ENCODE peak calls at places on chromosomes 1 and 21, in seven cellular contexts. P is GM20000; T is HS-5; S is fibroblast of the aortic adventitia; H is activated CD4-positive, CD25-positive, alpha-beta regulatory T cell treated with anti-CD3 and anti-CD28 coated beads, Interleukin-2, amount 50 U/mL, for 16 hours; A is stimulated activated CD8-positive, alpha-beta memory T cell treated with anti-CD3 and anti-CD28 coated beads, Interleukin-15, amount 100 ng/mL, for 1 hour; W is HTR-8/SVneo. E is an unnamed sample.

GRCh38 chr1:21414002-21414401 is 25.9 kb upstream of the NBPF3 start:
- DNase-seq in A (no peak), P (no peak), T (no peak), S (no peak), W (no peak), H (no peak), E (no peak)

GRCh38 chr1:43879414-43879813 is 54.2 kb upstream of the ARTN start:
- DNase-seq in A (no peak), T (peak), H (no peak), P (no peak), W (no peak), S (peak), E (peak)

GRCh38 chr21:27477321-27477720 is 510.4 kb upstream of the ADAMTS5 start:
- DNase-seq in A (no peak), T (no peak), P (no peak), H (no peak), S (peak), W (no peak), E (no peak)

GRCh38 chr1:53620620-53620957 is 118.4 kb downstream of the GLIS1 start:
- DNase-seq in P (no peak), A (no peak), H (no peak), T (no peak), W (no peak), S (no peak), E (no peak)

GRCh38 chr1:33819913-33820311 is 44.0 kb upstream of the HMGB4 start:
- DNase-seq in H (no peak), P (no peak), A (no peak), T (no peak), S (no peak), W (no peak), E (no peak)

GRCh38 chr1:218443255-218443654 is 98.1 kb downstream of the TGFB2 start:
- DNase-seq in A (no peak), P (no peak), T (no peak), W (no peak), H (no peak), S (no peak), E (no peak)

GRCh38 chr1:235090406-235091069 is 38.1 kb downstream of the TOMM20 start:
- DNase-seq in P (no peak), S (no peak), A (no peak), T (no peak), H (no peak), W (peak), E (no peak)

GRCh38 chr1:219580019-219580676 is 32.8 kb downstream of the ZC3H11B start:
- DNase-seq in T (no peak), W (no peak), H (no peak), A (no peak), S (peak), P (no peak), E (peak)

GRCh38 chr1:214587165-214587564 is 15.8 kb upstream of the CENPF start:
- DNase-seq in P (no peak), H (no peak), W (no peak), A (no peak), T (no peak), S (no peak), E (no peak)

GRCh38 chr1:150272379-150272840 is at the start of gene C1orf54:
- DNase-seq in A (no peak), S (peak), H (no peak), P (no peak), T (no peak), W (peak), E (no peak)

GRCh38 chr1:82464362-82464931 is 663.7 kb downstream of the ADGRL2 start:
- DNase-seq in P (no peak), W (no peak), T (no peak), A (no peak), H (no peak), S (peak), E (peak)

GRCh38 chr1:178725603-178726517 is 816 bp downstream of the RALGPS2 start:
- DNase-seq in T (peak), S (peak), A (no peak), H (no peak), W (peak), P (peak), E (peak)

GRCh38 chr1:89519779-89520358 is 4.8 kb upstream of the LRRC8B start:
- DNase-seq in P (peak), H (no peak), W (no peak), T (no peak), A (no peak), S (peak), E (no peak)

GRCh38 chr1:51322417-51323101 is 7.8 kb downstream of the TTC39A start:
- DNase-seq in P (no peak), T (no peak), H (no peak), A (no peak), W (no peak), S (no peak), E (no peak)

GRCh38 chr21:39660596-39660995 is 47.9 kb downstream of the B3GALT5 start:
- DNase-seq in P (no peak), T (peak), H (no peak), A (no peak), W (peak), S (peak), E (peak)

GRCh38 chr1:175317795-175318194 is 125.2 kb upstream of the KIAA0040 start:
- DNase-seq in A (no peak), H (no peak), P (no peak), S (no peak), T (no peak), W (no peak), E (no peak)

GRCh38 chr1:17201201-17202021 is 3.5 kb upstream of the PADI1 start:
- DNase-seq in H (no peak), T (no peak), S (no peak), P (no peak), W (no peak), A (no peak), E (no peak)

GRCh38 chr1:106185089-106185488 is 871.4 kb upstream of the PRMT6 start:
- DNase-seq in H (no peak), W (no peak), P (no peak), T (no peak), A (no peak), S (no peak), E (no peak)

GRCh38 chr1:111754964-111755320 is 759 bp upstream of the DDX20 start:
- DNase-seq in P (peak), H (no peak), S (peak), T (no peak), W (no peak), A (no peak), E (peak)

GRCh38 chr21:37145635-37146111 is 72.6 kb downstream of the TTC3 start:
- DNase-seq in S (peak), A (no peak), H (no peak), T (no peak), P (no peak), W (no peak), E (peak)

GRCh38 chr1:246801241-246802020 is 77.2 kb downstream of the SCCPDH start:
- DNase-seq in P (no peak), A (no peak), W (no peak), S (no peak), H (no peak), T (no peak), E (no peak)

GRCh38 chr1:38527373-38527966 is 332.1 kb downstream of the RRAGC start:
- DNase-seq in T (no peak), A (peak), S (no peak), W (no peak), P (peak), H (peak), E (peak)

E was measured in MG63.